ENCODE peak calls at places on chromosomes 2 and 18, in four cellular contexts. S is neural progenitor cell, L is HCT116, G is foreskin fibroblast. A is an unnamed sample.

GRCh38 chr2:205780645-205781044 is 98.3 kb downstream of the NRP2 start:
- DNase-seq in S (no peak), G (no peak), L (no peak), A (no peak)

GRCh38 chr2:191804711-191805230 is 42.1 kb downstream of the CAVIN2 start:
- DNase-seq in L (no peak), G (no peak), S (no peak), A (no peak)

GRCh38 chr2:31008571-31009114 is 129.6 kb downstream of the GALNT14 start:
- DNase-seq in S (no peak), L (no peak), G (no peak), A (peak)

GRCh38 chr18:24992491-24992890 is 359.5 kb downstream of the ZNF521 start:
- DNase-seq in L (no peak), S (no peak), G (peak), A (no peak)

GRCh38 chr2:178306351-178307073 is 112.2 kb downstream of the OSBPL6 start:
- DNase-seq in S (peak), L (peak), G (peak), A (peak)

GRCh38 chr2:3492951-3493609 is 26.3 kb downstream of the ADI1 start:
- DNase-seq in G (peak), S (no peak), L (no peak), A (no peak)

GRCh38 chr2:188570365-188570764 is 278.7 kb downstream of the GULP1 start:
- DNase-seq in G (no peak), S (no peak), L (no peak), A (no peak)

GRCh38 chr2:136376211-136376610 is 258.3 kb upstream of the CXCR4 start:
- DNase-seq in S (no peak), G (no peak), L (no peak), A (no peak)

GRCh38 chr2:174654429-174654941 is 56.9 kb upstream of the WIPF1 start:
- DNase-seq in L (no peak), S (no peak), G (no peak), A (no peak)

GRCh38 chr18:5197032-5197434 is at the start of gene AKAIN1:
- DNase-seq in G (peak), S (peak), L (no peak), A (peak)

GRCh38 chr2:84807063-84807485 is 73.8 kb downstream of the TRABD2A start:
- DNase-seq in S (no peak), L (peak), G (peak), A (no peak)

GRCh38 chr2:5111581-5111980 is 580.6 kb upstream of the SOX11 start:
- DNase-seq in S (no peak), G (no peak), L (no peak), A (no peak)

GRCh38 chr2:153595939-153596338 is 117.4 kb upstream of the RPRM start:
- DNase-seq in L (peak), G (no peak), S (peak), A (no peak)

GRCh38 chr2:103789716-103790085 is 1027.9 kb downstream of the TMEM182 start:
- DNase-seq in G (no peak), L (no peak), S (no peak), A (no peak)

GRCh38 chr2:221958224-221958623 is 340.6 kb downstream of the PAX3 start:
- DNase-seq in L (no peak), G (no peak), S (no peak), A (no peak)

GRCh38 chr18:62897153-62897552 is 181.8 kb downstream of the PHLPP1 start:
- DNase-seq in L (no peak), S (no peak), G (peak), A (no peak)

GRCh38 chr2:149039213-149039724 is 770 bp downstream of the LYPD6B start:
- DNase-seq in G (no peak), L (no peak), S (no peak), A (no peak)

GRCh38 chr18:39660141-39660540 is 2094.5 kb upstream of the CELF4 start:
- DNase-seq in G (no peak), L (no peak), S (no peak), A (no peak)

GRCh38 chr2:134336352-134336751 is 82.5 kb downstream of the MGAT5 start:
- DNase-seq in L (no peak), G (no peak), S (no peak), A (no peak)

GRCh38 chr18:78138993-78139496 is 840.6 kb upstream of the SALL3 start:
- DNase-seq in L (no peak), G (no peak), S (peak), A (no peak)

GRCh38 chr2:222270436-222270835 is 28.4 kb downstream of the PAX3 start:
- DNase-seq in G (no peak), S (no peak), L (no peak), A (no peak)

GRCh38 chr2:62467100-62467474 is 38.9 kb downstream of the TMEM17 start:
- DNase-seq in S (no peak), G (no peak), L (no peak), A (no peak)

GRCh38 chr2:174442546-174443510 is 44.0 kb downstream of the GPR155 start:
- DNase-seq in G (peak), L (peak), S (peak), A (no peak)

GRCh38 chr18:73663581-73663980 is 484.1 kb downstream of the FBXO15 start:
- DNase-seq in L (no peak), S (no peak), G (no peak), A (no peak)

DNA sequence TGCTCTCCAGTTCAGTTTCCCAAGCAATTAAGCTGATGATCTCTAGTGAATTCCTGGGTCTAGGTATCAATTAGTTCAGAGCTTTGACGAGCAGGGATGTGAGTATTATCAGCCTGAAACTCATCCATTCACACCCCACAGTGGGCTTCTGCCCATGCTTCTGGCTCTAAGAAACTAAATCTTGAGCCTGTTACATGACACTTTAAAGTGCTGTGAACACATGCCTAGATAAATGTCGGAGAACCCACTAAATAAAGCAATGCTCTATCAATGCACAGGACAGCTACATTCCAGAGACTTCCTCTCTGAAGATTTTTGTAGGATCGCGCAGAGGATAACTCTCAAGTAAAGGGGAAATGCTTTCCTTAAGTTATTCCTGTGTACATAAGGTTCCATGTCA is 356.5 kb upstream of the TNP1 start:
- DNase-seq in L (no peak), G (no peak), S (no peak), A (no peak)
- TF ChIP-seq CTCF in L (no peak), G (no peak), S (no peak), A (no peak)

GRCh38 chr2:160222546-160223281 is 22.6 kb upstream of the ITGB6 start:
- DNase-seq in L (no peak), G (no peak), S (no peak), A (no peak)

GRCh38 chr2:160220545-160221009 is 20.5 kb upstream of the ITGB6 start:
- DNase-seq in G (no peak), S (no peak), L (no peak), A (no peak)

GRCh38 chr2:160223560-160223959 is 23.5 kb upstream of the ITGB6 start:
- DNase-seq in G (no peak), S (no peak), L (no peak), A (no peak)

GRCh38 chr2:160220001-160220400 is 19.9 kb upstream of the ITGB6 start:
- DNase-seq in L (no peak), G (no peak), S (no peak), A (no peak)

DNA sequence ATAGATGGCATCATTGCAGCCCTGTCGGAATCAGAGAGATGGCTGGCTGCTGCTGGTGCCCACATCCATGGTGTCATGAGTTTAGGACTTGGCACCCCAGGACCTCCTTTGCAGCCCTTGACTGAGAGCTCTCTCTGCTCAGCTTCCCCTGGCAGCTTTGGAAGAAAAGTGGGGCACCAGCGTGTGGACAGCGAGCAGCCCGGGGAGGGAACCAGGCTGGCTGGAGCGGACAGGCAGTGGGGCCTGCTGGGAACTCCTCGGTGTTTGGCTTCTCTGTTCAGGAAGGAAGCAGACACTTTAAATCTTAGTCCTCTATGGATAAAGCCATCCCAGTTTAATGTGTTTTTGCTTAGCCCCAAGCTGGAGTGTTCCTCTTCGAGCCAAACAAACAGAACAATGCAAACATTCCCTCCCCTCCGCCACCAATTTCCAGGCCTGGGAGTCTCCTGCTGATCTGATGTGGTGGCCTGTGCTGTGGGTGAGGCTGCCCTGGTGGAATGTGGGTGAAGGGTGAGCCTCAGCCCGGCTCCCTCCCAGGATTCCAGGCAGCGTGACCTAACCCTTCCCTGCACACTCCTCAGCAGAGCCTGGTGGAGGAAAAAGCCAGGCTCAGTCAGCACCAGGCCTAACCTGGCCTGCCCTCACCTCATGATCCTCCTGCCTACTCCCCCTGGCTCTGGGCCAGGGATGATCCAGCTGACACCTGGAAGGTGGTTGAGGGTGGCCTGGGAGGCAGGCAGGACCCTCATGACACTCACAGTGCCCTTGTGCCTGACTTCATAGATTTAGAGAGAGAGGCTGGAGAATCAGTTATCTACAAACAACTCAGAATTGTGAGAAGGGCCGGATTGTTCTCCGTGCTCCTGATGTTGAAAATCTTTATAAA is 21.6 kb upstream of the ITGB6 start:
- DNase-seq in S (no peak), G (peak), L (no peak), A (no peak)
- TF ChIP-seq CTCF in S (no peak), G (no peak), L (no peak), A (no peak)

GRCh38 chr2:232434563-232435374 is 21.2 kb upstream of the ALPI start:
- DNase-seq in G (no peak), S (no peak), L (no peak), A (no peak)

GRCh38 chr2:232434091-232434490 is 21.9 kb upstream of the ALPI start:
- DNase-seq in G (no peak), L (no peak), S (no peak), A (no peak)

GRCh38 chr2:232435375-232435648 is 20.6 kb upstream of the ALPI start:
- DNase-seq in S (no peak), L (no peak), G (no peak), A (no peak)

GRCh38 chr2:232431705-232432590 is 24.0 kb upstream of the ALPI start:
- DNase-seq in L (no peak), G (no peak), S (no peak), A (no peak)

DNA sequence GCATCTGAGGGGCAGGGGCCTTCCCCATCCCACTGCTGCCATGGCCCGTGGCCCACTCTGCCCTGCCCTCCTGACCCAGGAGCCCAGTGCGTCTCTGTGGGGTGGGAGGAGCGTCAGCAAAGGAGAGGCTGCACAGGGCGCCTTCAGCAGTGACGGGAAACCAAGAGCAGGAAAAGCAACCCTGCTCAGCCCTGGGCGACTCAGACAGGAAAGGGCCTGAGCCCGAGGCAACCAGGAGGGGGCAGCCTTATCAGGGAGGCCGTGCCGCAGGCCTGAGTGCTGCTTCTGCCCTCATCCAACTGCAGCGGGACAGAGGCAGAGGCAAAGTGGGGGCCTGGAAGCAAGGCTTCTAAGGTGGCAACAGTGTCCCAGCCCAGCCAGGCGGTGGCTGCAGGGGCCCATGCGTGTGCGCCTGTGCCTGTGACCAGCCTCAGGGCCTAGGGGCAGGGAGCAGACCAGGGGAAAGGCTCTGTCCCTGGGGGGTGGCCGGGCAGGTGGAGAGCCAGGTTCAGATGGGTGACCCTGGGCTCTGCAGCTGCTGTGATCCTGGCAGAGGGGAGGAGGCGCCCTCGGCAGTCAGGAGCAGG is 23.3 kb upstream of the ALPI start:
- DNase-seq in L (no peak), S (peak), G (no peak), A (no peak)
- TF ChIP-seq CTCF in L (peak), S (peak), G (peak), A (peak)

GRCh38 chr2:120564213-120565094 is 171.2 kb upstream of the GLI2 start:
- DNase-seq in S (peak), L (no peak), G (no peak), A (peak)
- TF ChIP-seq CTCF in S (peak), L (no peak), G (no peak), A (no peak)

GRCh38 chr2:133167990-133168389 is 400.3 kb downstream of the NCKAP5 start:
- DNase-seq in S (no peak), L (no peak), G (no peak), A (no peak)

GRCh38 chr2:133173224-133173623 is 395.0 kb downstream of the NCKAP5 start:
- DNase-seq in S (no peak), G (no peak), L (no peak), A (no peak)

GRCh38 chr2:133169527-133169926 is 398.7 kb downstream of the NCKAP5 start:
- DNase-seq in S (no peak), L (no peak), G (no peak), A (no peak)

GRCh38 chr2:133166024-133166423 is 402.2 kb downstream of the NCKAP5 start:
- DNase-seq in S (no peak), L (no peak), G (no peak), A (no peak)

DNA sequence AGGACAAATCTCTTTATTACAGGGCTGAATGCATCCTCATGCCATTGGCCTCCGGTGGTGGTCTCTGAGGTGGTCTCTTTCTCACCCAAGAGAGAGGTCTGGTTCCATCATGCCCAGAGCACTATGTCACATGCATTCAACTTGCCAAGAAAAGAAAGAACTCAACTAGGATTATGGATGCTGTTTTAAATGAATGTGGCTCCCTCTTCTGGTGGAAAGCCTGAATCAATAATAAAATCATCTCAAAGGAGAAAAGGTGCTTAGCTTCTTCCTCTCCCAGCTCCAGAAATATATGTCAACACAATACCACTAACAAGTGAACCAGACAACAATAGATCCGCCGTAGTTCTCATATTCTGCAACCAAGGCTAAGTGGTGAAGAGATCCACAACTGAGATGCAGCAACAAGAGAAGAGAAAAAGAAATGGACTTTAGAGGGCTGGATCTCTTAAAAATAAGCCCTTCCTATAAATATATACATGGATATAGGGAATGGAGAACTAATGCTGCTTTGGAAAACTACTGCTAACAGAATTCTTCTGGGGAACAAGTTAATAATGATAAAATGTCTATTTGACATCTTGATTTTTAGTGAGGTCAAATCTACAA is 396.8 kb downstream of the NCKAP5 start:
- DNase-seq in G (peak), L (peak), S (peak), A (peak)
- TF ChIP-seq CTCF in G (peak), L (peak), S (peak), A (peak)

GRCh38 chr2:1749750-1750149 is 5.4 kb upstream of the PXDN start:
- DNase-seq in G (no peak), L (no peak), S (no peak), A (no peak)

GRCh38 chr2:1750270-1750934 is 6.1 kb upstream of the PXDN start:
- DNase-seq in L (no peak), G (no peak), S (no peak), A (no peak)

GRCh38 chr2:1751768-1752725 is 7.7 kb upstream of the PXDN start:
- DNase-seq in G (no peak), L (no peak), S (no peak), A (no peak)

GRCh38 chr2:1752751-1753150 is 8.4 kb upstream of the PXDN start:
- DNase-seq in L (no peak), G (no peak), S (no peak), A (no peak)

GRCh38 chr2:1750935-1751767 is 6.8 kb upstream of the PXDN start:
- DNase-seq in L (peak), G (peak), S (peak), A (peak)
- TF ChIP-seq CTCF in L (peak), G (peak), S (peak), A (peak)

DNA sequence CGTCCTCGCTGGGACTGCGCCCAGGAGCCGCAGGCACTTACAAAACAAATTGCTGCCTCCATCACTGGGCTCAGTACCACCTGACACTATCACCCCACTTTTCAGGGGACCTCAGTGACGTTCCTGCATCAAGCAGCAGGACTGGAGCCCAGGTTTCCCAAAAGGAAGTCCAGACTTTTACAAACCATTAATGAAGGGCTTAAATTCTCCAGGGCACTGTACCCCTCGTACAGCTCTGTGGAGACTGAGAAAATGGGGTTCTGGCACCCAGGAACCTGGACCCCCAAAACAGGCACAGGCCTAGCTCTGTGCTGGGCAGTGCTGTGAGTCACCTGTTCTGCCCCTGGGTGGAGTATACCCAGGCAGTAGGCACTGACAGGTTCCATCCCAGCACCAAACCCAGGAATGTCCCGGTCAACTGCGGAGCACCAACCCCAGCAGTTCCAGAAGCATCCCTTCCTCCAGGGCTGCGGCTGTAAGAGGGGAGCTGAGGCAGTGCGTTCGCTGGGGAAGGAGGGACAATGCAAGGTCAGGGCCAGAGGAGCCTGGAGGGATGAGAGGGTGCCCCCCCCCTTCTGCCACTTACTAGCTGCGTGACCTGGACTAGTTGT is 24.6 kb upstream of the NOTO start:
- DNase-seq in S (peak), G (no peak), L (no peak), A (no peak)
- TF ChIP-seq CTCF in S (no peak), G (no peak), L (no peak), A (peak)

GRCh38 chr18:22065311-22065710 is 104.1 kb upstream of the GATA6 start:
- DNase-seq in G (no peak), L (no peak), S (no peak), A (no peak)

GRCh38 chr18:22069916-22070315 is 99.5 kb upstream of the GATA6 start:
- DNase-seq in L (no peak), G (no peak), S (no peak), A (no peak)

GRCh38 chr18:22066083-22066485 is 103.3 kb upstream of the GATA6 start:
- DNase-seq in L (no peak), S (no peak), G (no peak), A (no peak)

GRCh38 chr18:22067109-22067508 is 102.3 kb upstream of the GATA6 start:
- DNase-seq in S (no peak), G (no peak), L (no peak), A (no peak)

DNA sequence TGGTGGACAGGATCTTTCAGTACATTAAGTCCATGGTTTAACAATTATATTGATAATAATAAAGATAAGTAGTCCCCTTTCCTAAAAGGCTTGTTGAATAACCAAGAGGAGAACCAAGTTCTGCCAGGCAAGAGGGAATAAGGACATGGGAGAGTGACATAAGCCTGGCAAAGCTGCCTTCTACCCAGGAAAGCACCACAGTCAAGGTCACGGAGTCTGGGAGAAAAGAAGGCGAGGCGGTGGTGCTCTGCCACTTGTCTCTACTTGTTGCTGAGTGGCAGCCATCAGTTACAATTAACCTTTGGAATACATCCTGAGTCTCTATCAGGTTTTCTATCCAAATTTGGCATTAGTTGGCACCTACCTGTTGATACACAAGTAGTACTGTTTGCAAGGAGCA is 101.7 kb upstream of the GATA6 start:
- DNase-seq in S (no peak), G (no peak), L (no peak), A (no peak)
- TF ChIP-seq CTCF in S (no peak), G (no peak), L (no peak), A (no peak)